ENCODE peak calls at places on chromosomes 11 and 22, in eight cellular contexts. A, X, G, R, Z, V, N and P are unnamed samples.

GRCh38 chr11:11179239-11179638 is 173.8 kb downstream of the CSNK2A3 start:
- DNase-seq in V (no peak), Z (no peak), R (no peak), N (no peak), A (peak), X (peak), G (peak), P (peak)

GRCh38 chr11:790721-791564 is 1.1 kb upstream of the CEND1 start:
- DNase-seq in Z (no peak), V (no peak), R (no peak), X (no peak), G (no peak), A (no peak), N (peak), P (peak)

GRCh38 chr11:131408011-131408640 is 37.7 kb downstream of the NTM start:
- DNase-seq in A (peak), G (no peak), Z (no peak), N (no peak), X (peak), V (peak), R (no peak), P (peak)

GRCh38 chr11:129861702-129862107 is 33.7 kb downstream of the NFRKB start:
- DNase-seq in Z (no peak), X (peak), V (peak), A (peak), G (peak), N (peak), R (no peak), P (peak)

GRCh38 chr22:39530692-39531331 is 1.7 kb downstream of the RPS19BP1 start:
- DNase-seq in X (peak), A (no peak), V (no peak), G (peak), R (no peak), Z (no peak), N (no peak), P (no peak)

GRCh38 chr22:48704335-48704734 is 1123.3 kb downstream of the BRD1 start:
- DNase-seq in V (no peak), A (no peak), R (no peak), G (no peak), X (no peak), N (no peak), Z (no peak), P (no peak)

GRCh38 chr11:86488553-86488952 is 113.9 kb downstream of the CCDC81 start:
- DNase-seq in G (no peak), R (no peak), N (no peak), V (no peak), Z (no peak), A (no peak), X (no peak), P (no peak)

GRCh38 chr22:47149976-47150375 is 387.5 kb downstream of the TBC1D22A start:
- DNase-seq in R (no peak), N (no peak), G (no peak), A (no peak), V (no peak), Z (no peak), X (no peak), P (no peak)

GRCh38 chr11:23423119-23423518 is 562.8 kb upstream of the CCDC179 start:
- DNase-seq in G (no peak), N (no peak), R (no peak), V (no peak), Z (no peak), X (peak), A (peak), P (no peak)

GRCh38 chr11:1293619-1294015 is 15.8 kb downstream of the TOLLIP start:
- DNase-seq in X (no peak), N (no peak), R (no peak), A (no peak), Z (no peak), V (no peak), G (peak), P (peak)